ENCODE peak calls at places on chromosomes 6 and 20, in seven cellular contexts. K is colonic mucosa; V is lower lobe of right lung; L is HepG2; G is CD8-positive, alpha-beta T cell; D is left ventricle myocardium inferior; S is gastrocnemius medialis. C is an unnamed sample.

GRCh38 chr20:36017034-36017951 is 48.9 kb downstream of the CNBD2 start:
- DNase-seq in D (no peak), S (no peak), K (no peak), G (no peak), L (no peak), V (peak), C (no peak)

GRCh38 chr20:38878798-38879197 is 47.4 kb upstream of the FAM83D start:
- DNase-seq in K (no peak), V (no peak), L (peak), D (no peak), G (no peak), S (no peak), C (no peak)

GRCh38 chr6:89339565-89339964 is 13.0 kb downstream of the UBE2J1 start:
- DNase-seq in K (no peak), S (no peak), D (no peak), G (no peak), V (no peak), L (no peak), C (no peak)

GRCh38 chr6:21942910-21943309 is 349.4 kb downstream of the SOX4 start:
- DNase-seq in L (no peak), K (no peak), S (no peak), D (no peak), V (no peak), G (no peak), C (no peak)

GRCh38 chr6:19312291-19312978 is 524.7 kb upstream of the ID4 start:
- DNase-seq in L (no peak), K (no peak), V (no peak), G (no peak), D (no peak), S (no peak), C (no peak)

GRCh38 chr6:4885534-4885933 is 109.3 kb downstream of the CDYL start:
- DNase-seq in D (no peak), L (no peak), K (no peak), G (no peak), S (no peak), V (no peak), C (no peak)

GRCh38 chr20:63896136-63896890 is 1.4 kb downstream of the DNAJC5 start:
- DNase-seq in K (peak), L (peak), G (peak), V (peak), D (peak), S (peak), C (peak)

GRCh38 chr6:56949925-56950495 is 4.9 kb upstream of the BEND6 start:
- DNase-seq in D (no peak), L (no peak), K (no peak), G (no peak), V (no peak), S (no peak), C (no peak)

GRCh38 chr6:18528084-18528743 is 141.1 kb downstream of the RNF144B start:
- DNase-seq in D (no peak), V (no peak), L (no peak), S (no peak), K (no peak), G (no peak), C (no peak)

GRCh38 chr20:33539129-33539528 is 49.2 kb downstream of the CBFA2T2 start:
- DNase-seq in G (no peak), D (no peak), S (no peak), L (peak), K (no peak), V (no peak), C (no peak)

GRCh38 chr6:139416146-139416545 is 41.7 kb upstream of the CITED2 start:
- DNase-seq in V (no peak), S (no peak), L (no peak), G (no peak), K (no peak), D (no peak), C (no peak)

GRCh38 chr6:159758031-159759001 is 3.5 kb upstream of the ACAT2 start:
- DNase-seq in K (no peak), V (no peak), G (no peak), D (no peak), L (peak), S (no peak), C (no peak)

GRCh38 chr6:45419574-45420082 is 41.9 kb upstream of the SUPT3H start:
- DNase-seq in S (peak), V (peak), K (peak), L (peak), G (peak), D (peak), C (peak)
- TF ChIP-seq CTCF in S (no peak), V (peak), K (peak), L (peak), G (peak), D (peak), C (peak)

DNA sequence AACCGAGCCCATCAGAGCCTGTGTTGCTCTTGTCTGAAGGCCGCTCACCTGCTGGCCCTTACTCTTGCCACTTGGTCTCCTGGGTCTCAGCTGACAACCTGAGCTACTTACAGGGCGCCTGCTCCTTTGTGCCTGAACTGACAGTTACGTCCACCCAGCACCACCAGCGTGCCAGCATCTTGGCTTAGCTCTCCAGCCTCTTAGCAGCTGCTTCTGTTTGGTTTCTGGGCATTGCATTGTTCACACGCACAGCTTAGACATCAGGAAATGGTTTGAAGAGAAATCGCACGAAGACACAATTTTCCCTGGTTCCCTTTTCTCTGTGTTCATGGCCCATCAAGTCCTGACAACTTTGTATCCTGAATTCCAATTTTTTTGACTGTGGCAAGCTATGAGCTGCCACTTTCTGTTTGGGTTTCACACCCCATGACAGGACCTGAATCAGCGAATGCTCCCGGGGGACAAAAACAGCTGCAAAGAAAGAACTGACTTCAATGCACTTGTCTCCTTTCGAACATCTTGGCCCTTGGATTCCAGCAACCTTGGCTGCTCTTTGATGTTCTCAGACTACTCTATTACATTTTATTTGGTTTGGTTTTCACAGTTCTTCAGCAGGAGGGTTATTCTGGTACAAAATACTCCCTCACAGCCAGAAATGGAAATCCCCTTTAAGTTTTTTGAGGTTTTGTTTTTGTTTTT is 45.2 kb upstream of the LY86 start:
- DNase-seq in K (no peak), G (no peak), D (no peak), V (no peak), L (no peak), S (peak), C (no peak)
- H3K27ac ChIP-seq in K (no peak), G (no peak), D (peak), V (no peak), L (no peak), S (no peak), C (no peak)

GRCh38 chr6:158667360-158667981 is 17.6 kb downstream of the SYTL3 start:
- DNase-seq in D (no peak), L (no peak), K (peak), S (no peak), V (no peak), G (no peak), C (no peak)
- H3K4me3 ChIP-seq in D (no peak), L (no peak), K (no peak), S (no peak), V (no peak), G (no peak), C (peak)

GRCh38 chr6:143867236-143867635 is 3.0 kb downstream of the ZC2HC1B start:
- DNase-seq in V (no peak), S (no peak), D (no peak), K (no peak), G (no peak), L (no peak), C (no peak)

GRCh38 chr6:143860111-143860510 is 4.2 kb upstream of the ZC2HC1B start:
- DNase-seq in K (no peak), G (no peak), S (no peak), L (no peak), V (no peak), D (no peak), C (no peak)

GRCh38 chr6:143864234-143864633 is at the start of gene ZC2HC1B:
- DNase-seq in D (no peak), G (no peak), K (no peak), S (no peak), V (no peak), L (no peak), C (no peak)

DNA sequence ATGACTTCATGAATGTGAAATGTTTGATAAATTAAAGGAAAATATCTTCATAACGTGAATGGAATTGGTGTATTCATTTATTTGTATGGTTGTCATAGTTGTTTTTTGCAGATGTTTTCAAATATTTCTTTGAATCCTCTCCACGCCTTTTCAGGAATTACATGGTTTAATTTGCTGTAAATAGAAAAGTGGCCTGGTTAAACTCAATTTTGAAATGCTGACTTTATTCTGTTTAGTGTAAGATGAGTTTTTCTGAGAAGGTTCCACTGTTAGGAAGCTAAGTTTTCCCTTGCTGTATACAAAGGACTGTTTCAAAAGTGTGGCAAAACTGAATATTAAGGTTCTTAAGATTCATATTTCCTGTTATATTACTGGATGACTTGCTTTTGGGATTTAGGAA is 520 bp upstream of the ZC2HC1B start:
- DNase-seq in V (no peak), D (no peak), S (no peak), L (no peak), G (no peak), K (no peak), C (no peak)
- TF ChIP-seq CTCF in V (no peak), D (no peak), S (no peak), L (no peak), G (no peak), K (no peak), C (no peak)

DNA sequence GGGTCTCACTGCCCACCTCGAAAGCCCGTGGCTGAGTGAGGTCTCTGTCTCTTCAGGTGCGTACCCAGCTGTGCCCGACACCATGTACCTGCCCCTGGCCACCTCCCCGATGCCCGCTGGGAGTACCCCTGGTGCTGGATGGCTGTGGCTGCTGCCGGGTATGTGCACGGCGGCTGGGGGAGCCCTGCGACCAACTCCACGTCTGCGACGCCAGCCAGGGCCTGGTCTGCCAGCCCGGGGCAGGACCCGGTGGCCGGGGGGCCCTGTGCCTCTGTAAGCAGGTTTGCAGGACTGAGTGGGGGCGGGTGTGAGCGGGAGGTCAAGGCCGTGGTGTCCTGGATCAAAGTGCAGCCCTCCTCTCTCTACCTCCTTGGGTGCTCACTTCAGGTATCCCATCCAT is 4.7 kb downstream of the CCN5 start:
- DNase-seq in S (no peak), V (peak), K (no peak), L (no peak), D (no peak), G (no peak), C (no peak)
- H3K27ac ChIP-seq in S (peak), V (no peak), K (no peak), L (no peak), D (peak), G (no peak), C (no peak)

GRCh38 chr6:26223677-26224546 is 136.7 kb downstream of the HFE start:
- DNase-seq in L (peak), V (peak), K (peak), G (peak), D (peak), S (no peak), C (no peak)

GRCh38 chr6:26224940-26225847 is 138.0 kb downstream of the HFE start:
- DNase-seq in G (no peak), V (no peak), S (no peak), K (no peak), D (no peak), L (no peak), C (peak)

GRCh38 chr6:26224547-26224912 is 137.3 kb downstream of the HFE start:
- DNase-seq in V (no peak), S (no peak), K (no peak), G (no peak), L (no peak), D (no peak), C (no peak)

GRCh38 chr6:26223213-26223612 is 136.0 kb downstream of the HFE start:
- DNase-seq in D (no peak), K (no peak), S (no peak), V (no peak), G (no peak), L (no peak), C (no peak)

GRCh38 chr6:26225848-26226590 is 138.8 kb downstream of the HFE start:
- DNase-seq in L (no peak), V (no peak), D (no peak), S (no peak), G (no peak), K (no peak), C (no peak)
- H3K4me3 ChIP-seq in L (no peak), V (no peak), D (peak), S (no peak), G (no peak), K (no peak), C (peak)

GRCh38 chr20:57080796-57081195 is 185.6 kb downstream of the BMP7 start:
- DNase-seq in S (no peak), K (no peak), L (no peak), V (no peak), G (no peak), D (no peak), C (no peak)
- TF ChIP-seq CTCF in S (no peak), K (no peak), L (peak), V (no peak), G (no peak), D (no peak), C (no peak)

DNA sequence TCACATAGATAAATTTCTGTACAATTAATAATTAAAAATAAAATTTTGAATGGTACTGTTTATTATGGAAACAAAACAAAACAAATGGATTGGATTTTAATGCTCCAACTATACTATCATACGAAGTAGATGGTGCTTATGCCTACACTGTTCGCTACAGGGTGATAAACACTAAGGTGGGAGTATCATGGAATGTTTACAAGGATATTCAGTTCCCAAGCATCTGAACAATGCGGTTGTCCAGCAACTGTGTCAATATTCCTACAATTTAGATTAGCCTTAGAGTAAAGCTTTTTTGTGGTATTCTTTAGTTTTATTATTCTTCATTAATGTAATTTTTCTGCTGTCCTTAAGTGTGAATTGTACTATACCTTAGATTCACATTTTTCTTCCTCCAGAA is 105.1 kb downstream of the MMS22L start:
- DNase-seq in L (peak), V (no peak), D (no peak), G (no peak), K (no peak), S (no peak), C (no peak)
- H3K27ac ChIP-seq in L (no peak), V (no peak), D (no peak), G (no peak), K (no peak), S (no peak), C (no peak)

GRCh38 chr6:28802417-28803336 is 121.1 kb downstream of the TRIM27 start:
- DNase-seq in L (peak), K (no peak), D (no peak), G (no peak), S (no peak), V (no peak), C (no peak)
- H3K4me3 ChIP-seq in L (peak), K (no peak), D (no peak), G (no peak), S (no peak), V (no peak), C (no peak)